ENCODE peak calls at places on chromosomes 6 and 20, in six cellular contexts. I is pancreas, R is WERI-Rb-1, A is fibroblast of pulmonary artery, T is H1, B is OCI-LY7. U is an unnamed sample.

GRCh38 chr6:158517581-158517980 is 42.3 kb upstream of the TMEM181 start:
- DNase-seq in I (no peak), R (no peak), A (no peak), T (no peak), B (peak), U (peak)

GRCh38 chr6:901696-902455 is 208.9 kb upstream of the EXOC2 start:
- DNase-seq in I (peak), R (no peak), A (no peak), T (no peak), B (no peak), U (no peak)

GRCh38 chr6:35168461-35168861 is 27.3 kb upstream of the TCP11 start:
- DNase-seq in I (no peak), R (no peak), A (no peak), T (no peak), B (no peak), U (no peak)

GRCh38 chr6:10510592-10511367 is 10.4 kb upstream of the GCNT2 start:
- DNase-seq in I (peak), R (peak), A (peak), T (no peak), B (peak), U (peak)

GRCh38 chr6:68559716-68560115 is 75.4 kb upstream of the ADGRB3 start:
- DNase-seq in I (no peak), R (peak), A (peak), T (no peak), B (no peak), U (no peak)

GRCh38 chr6:166341464-166341863 is 881 bp downstream of the SFT2D1 start:
- DNase-seq in I (no peak), R (no peak), A (no peak), T (no peak), B (peak), U (no peak)

GRCh38 chr6:44278774-44279697 is 8.8 kb downstream of the TMEM151B start:
- DNase-seq in I (no peak), R (no peak), A (no peak), T (no peak), B (no peak), U (no peak)

GRCh38 chr6:153032255-153032882 is 29.9 kb upstream of the MTRF1L start:
- DNase-seq in I (no peak), R (no peak), A (peak), T (no peak), B (peak), U (no peak)

GRCh38 chr6:64250126-64250525 is 614.5 kb downstream of the PHF3 start:
- DNase-seq in I (no peak), R (no peak), A (no peak), T (no peak), B (no peak), U (no peak)

GRCh38 chr20:11204926-11205768 is 531.3 kb upstream of the JAG1 start:
- DNase-seq in I (peak), R (peak), A (peak), T (peak), B (peak), U (peak)

GRCh38 chr20:44056010-44056698 is 130.8 kb downstream of the JPH2 start:
- DNase-seq in I (no peak), R (peak), A (no peak), T (peak), B (no peak), U (no peak)

GRCh38 chr6:146286976-146287375 is 256.7 kb upstream of the RAB32 start:
- DNase-seq in I (no peak), R (no peak), A (peak), T (no peak), B (no peak), U (no peak)

GRCh38 chr6:20931772-20932171 is 397.5 kb downstream of the CDKAL1 start:
- DNase-seq in I (no peak), R (no peak), A (no peak), T (no peak), B (no peak), U (no peak)

GRCh38 chr6:80214436-80215022 is 108.1 kb downstream of the BCKDHB start:
- DNase-seq in I (peak), R (peak), A (peak), T (no peak), B (peak), U (peak)

GRCh38 chr6:15623282-15624116 is 39.3 kb downstream of the DTNBP1 start:
- DNase-seq in I (no peak), R (peak), A (peak), T (no peak), B (peak), U (peak)

GRCh38 chr6:10555625-10556309 is 34.6 kb downstream of the GCNT2 start:
- DNase-seq in I (peak), R (peak), A (peak), T (peak), B (no peak), U (no peak)

GRCh38 chr20:36093025-36093803 is 61.3 kb upstream of the EPB41L1 start:
- DNase-seq in I (peak), R (peak), A (peak), T (no peak), B (no peak), U (peak)

GRCh38 chr6:79737172-79737571 is 106.0 kb downstream of the SH3BGRL2 start:
- DNase-seq in I (no peak), R (no peak), A (peak), T (no peak), B (no peak), U (no peak)

GRCh38 chr6:74087898-74088297 is 391.9 kb downstream of the CD109 start:
- DNase-seq in I (no peak), R (no peak), A (peak), T (no peak), B (no peak), U (no peak)

GRCh38 chr6:35243386-35243958 is 16.1 kb upstream of the ZNF76 start:
- DNase-seq in I (no peak), R (no peak), A (no peak), T (no peak), B (no peak), U (no peak)

GRCh38 chr6:29679962-29680361 is 990 bp downstream of the ZFP57 start:
- DNase-seq in I (no peak), R (no peak), A (no peak), T (no peak), B (no peak), U (no peak)

GRCh38 chr6:75735491-75736186 is 13.4 kb upstream of the MYO6 start:
- DNase-seq in I (no peak), R (no peak), A (no peak), T (no peak), B (no peak), U (no peak)

GRCh38 chr20:38181207-38181693 is 16.2 kb upstream of the TGM2 start:
- DNase-seq in I (no peak), R (no peak), A (no peak), T (no peak), B (no peak), U (peak)

GRCh38 chr6:83847179-83847578 is 6.0 kb upstream of the RIPPLY2 start:
- DNase-seq in I (no peak), R (no peak), A (no peak), T (no peak), B (no peak), U (peak)

GRCh38 chr6:124753001-124753400 is 209.2 kb upstream of the RNF217 start:
- DNase-seq in I (no peak), R (no peak), A (no peak), T (no peak), B (no peak), U (no peak)

GRCh38 chr6:167825759-167826229 is 917 bp upstream of the AFDN start:
- DNase-seq in I (peak), R (no peak), A (peak), T (peak), B (no peak), U (peak)

GRCh38 chr6:138387577-138388368 is 10.1 kb downstream of the SMIM28 start:
- DNase-seq in I (no peak), R (no peak), A (no peak), T (no peak), B (no peak), U (no peak)
- TF ChIP-seq CTCF in I (no peak), R (no peak), A (no peak), T (no peak), B (peak), U (no peak)

GRCh38 chr6:52815167-52816092 is 11.8 kb upstream of the GSTA1 start:
- DNase-seq in I (peak), R (peak), A (peak), T (peak), B (peak), U (peak)
- TF ChIP-seq CTCF in I (peak), R (peak), A (peak), T (peak), B (peak), U (peak)

GRCh38 chr20:23305098-23305497 is 45.5 kb upstream of the NXT1 start:
- DNase-seq in I (no peak), R (no peak), A (peak), T (no peak), B (no peak), U (no peak)

GRCh38 chr20:23308908-23309307 is 41.7 kb upstream of the NXT1 start:
- DNase-seq in I (no peak), R (no peak), A (no peak), T (no peak), B (no peak), U (no peak)

GRCh38 chr20:23304616-23305015 is 46.0 kb upstream of the NXT1 start:
- DNase-seq in I (no peak), R (no peak), A (no peak), T (no peak), B (no peak), U (no peak)

GRCh38 chr20:23309781-23310180 is 40.8 kb upstream of the NXT1 start:
- DNase-seq in I (no peak), R (no peak), A (no peak), T (no peak), B (no peak), U (no peak)

DNA sequence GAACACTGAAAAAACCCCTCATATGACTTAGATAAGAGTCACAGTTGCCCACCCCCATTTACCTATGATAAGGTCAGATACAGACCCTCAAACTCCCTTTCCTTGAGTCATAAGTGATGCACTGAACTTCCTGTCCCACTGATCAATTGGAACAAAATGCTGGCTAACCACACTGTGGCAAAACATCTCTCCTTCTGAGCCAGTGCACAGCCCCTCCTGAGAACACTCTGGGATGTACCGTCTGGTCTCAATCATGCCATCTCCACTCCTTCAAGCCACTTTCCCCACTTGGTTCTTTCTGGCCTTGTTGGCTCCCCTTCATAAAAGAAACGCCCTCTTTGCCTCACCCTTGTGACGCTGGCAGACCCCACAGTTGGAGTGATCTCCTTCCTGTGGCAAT is 42.6 kb upstream of the NXT1 start:
- DNase-seq in I (no peak), R (no peak), A (no peak), T (no peak), B (no peak), U (no peak)
- TF ChIP-seq CTCF in I (no peak), R (no peak), A (no peak), T (no peak), B (no peak), U (no peak)

DNA sequence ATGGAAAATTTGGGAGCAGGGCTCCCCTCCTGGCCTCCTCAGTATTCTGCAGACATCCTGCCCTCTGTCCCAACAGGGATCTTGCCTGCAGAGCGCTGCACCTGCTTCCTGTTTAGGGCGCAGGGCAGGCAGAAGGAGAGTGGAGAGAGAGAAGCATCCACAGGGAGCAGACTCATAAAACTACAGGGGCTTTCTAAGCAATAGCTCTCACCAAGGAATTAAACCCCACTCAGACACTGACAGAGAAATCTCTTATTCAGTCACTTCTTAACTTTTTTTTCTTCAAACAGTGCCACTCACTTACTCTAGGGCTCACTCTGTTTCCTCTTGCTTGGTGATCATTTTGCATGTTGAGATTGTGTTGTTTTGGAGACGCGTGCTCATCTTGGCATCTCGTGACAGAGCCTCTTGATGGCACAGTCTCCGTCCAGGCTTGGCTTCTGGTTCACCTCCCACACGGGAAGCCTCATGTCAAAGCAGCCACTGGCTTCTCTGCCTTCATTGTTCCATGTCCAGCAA is 153.1 kb upstream of the INSM1 start:
- DNase-seq in I (no peak), R (no peak), A (no peak), T (no peak), B (no peak), U (no peak)
- TF ChIP-seq CTCF in I (no peak), R (no peak), A (no peak), T (no peak), B (no peak), U (no peak)

GRCh38 chr20:63057133-63058117 is 50.7 kb upstream of the BHLHE23 start:
- DNase-seq in I (no peak), R (no peak), A (peak), T (no peak), B (no peak), U (no peak)

GRCh38 chr20:63055575-63056235 is 48.9 kb upstream of the BHLHE23 start:
- DNase-seq in I (no peak), R (no peak), A (no peak), T (no peak), B (no peak), U (no peak)

GRCh38 chr20:63058696-63059335 is 52.1 kb upstream of the BHLHE23 start:
- DNase-seq in I (no peak), R (no peak), A (no peak), T (no peak), B (no peak), U (no peak)

GRCh38 chr20:63054695-63055240 is 48.0 kb upstream of the BHLHE23 start:
- DNase-seq in I (no peak), R (no peak), A (no peak), T (no peak), B (no peak), U (no peak)

GRCh38 chr20:63056236-63057132 is 49.7 kb upstream of the BHLHE23 start:
- DNase-seq in I (no peak), R (peak), A (peak), T (no peak), B (peak), U (peak)
- TF ChIP-seq CTCF in I (peak), R (peak), A (peak), T (peak), B (peak), U (peak)

DNA sequence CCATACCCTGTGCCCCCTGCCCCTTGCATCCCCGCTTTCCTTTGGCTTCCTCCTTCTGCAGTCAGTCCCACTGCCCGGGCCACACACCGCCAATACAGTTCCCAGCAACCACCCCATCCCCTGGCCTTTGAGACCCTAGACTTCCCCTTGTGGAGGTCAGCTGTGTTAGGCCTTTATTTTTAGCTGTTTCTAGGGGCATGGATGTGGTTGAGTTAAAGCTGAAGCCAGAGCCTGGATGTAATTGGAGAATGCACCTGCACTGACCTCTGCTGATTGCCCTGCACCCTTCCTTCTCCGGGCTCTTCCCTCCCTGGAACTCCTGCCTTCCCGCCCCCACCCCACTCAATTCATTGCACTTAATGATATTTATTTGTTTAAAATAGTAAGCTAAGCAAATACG is 33.9 kb downstream of the LYRM2 start:
- DNase-seq in I (no peak), R (no peak), A (no peak), T (no peak), B (no peak), U (no peak)
- TF ChIP-seq CTCF in I (no peak), R (peak), A (no peak), T (peak), B (no peak), U (no peak)

GRCh38 chr6:130369821-130370220 is 4.0 kb downstream of the TMEM200A start:
- DNase-seq in I (no peak), R (no peak), A (no peak), T (no peak), B (no peak), U (no peak)

GRCh38 chr6:130364224-130364780 is 1.5 kb upstream of the TMEM200A start:
- DNase-seq in I (no peak), R (no peak), A (no peak), T (no peak), B (no peak), U (no peak)

GRCh38 chr6:130365166-130366010 is 429 bp upstream of the TMEM200A start:
- DNase-seq in I (peak), R (peak), A (peak), T (peak), B (no peak), U (peak)

GRCh38 chr6:130367767-130368166 is 1.9 kb downstream of the TMEM200A start:
- DNase-seq in I (no peak), R (no peak), A (no peak), T (no peak), B (no peak), U (peak)

GRCh38 chr6:130366011-130366963 is at the start of gene TMEM200A:
- DNase-seq in I (peak), R (peak), A (peak), T (peak), B (no peak), U (peak)
- TF ChIP-seq CTCF in I (no peak), R (peak), A (peak), T (peak), B (no peak), U (no peak)

U was measured in GM13977.